ENCODE peak calls at places on chromosomes 13 and 19, in six cellular contexts. F is lower leg skin, C is prostate gland, W is fibroblast of pulmonary artery, R is hepatocyte, N is astrocyte of the spinal cord. T is an unnamed sample.
A peak's percentile ranks its signal among the peaks of the same experiment; 100 is the strongest.

GRCh38 chr13:112793545-112794445 is 104.0 kb downstream of the ATP11A start:
- DNase-seq in F (peak; percentile 60), C (no peak), W (no peak), R (no peak), N (no peak), T (no peak)

GRCh38 chr19:42323852-42324654 is 1.4 kb upstream of the MEGF8 start:
- DNase-seq in F (no peak), C (no peak), W (no peak), R (no peak), N (no peak), T (no peak)

GRCh38 chr19:37983916-37984315 is 76.9 kb downstream of the SIPA1L3 start:
- DNase-seq in F (no peak), C (no peak), W (no peak), R (no peak), N (no peak), T (no peak)

GRCh38 chr13:26600345-26600761 is 42.9 kb downstream of the WASF3 start:
- DNase-seq in F (no peak), C (no peak), W (no peak), R (no peak), N (no peak), T (peak; percentile 17)

GRCh38 chr13:28707629-28708427 is 10.9 kb downstream of the SLC46A3 start:
- DNase-seq in F (no peak), C (no peak), W (peak; percentile 82), R (peak; percentile 27), N (peak; percentile 81), T (peak; percentile 88)

GRCh38 chr19:2523630-2524311 is 47.8 kb downstream of the GADD45B start:
- DNase-seq in F (no peak), C (no peak), W (peak; percentile 57), R (no peak), N (peak; percentile 92), T (peak; percentile 68)

GRCh38 chr13:47945738-47946137 is 55.3 kb downstream of the SUCLA2 start:
- DNase-seq in F (no peak), C (no peak), W (peak; percentile 73), R (peak; percentile 26), N (peak; percentile 35), T (peak; percentile 92)

GRCh38 chr13:73273737-73274136 is 214.9 kb downstream of the KLF5 start:
- DNase-seq in F (no peak), C (no peak), W (peak; percentile 71), R (no peak), N (peak; percentile 76), T (peak; percentile 92)

GRCh38 chr19:45283443-45284033 is 32.5 kb downstream of the MARK4 start:
- DNase-seq in F (no peak), C (no peak), W (no peak), R (no peak), N (no peak), T (no peak)

GRCh38 chr13:35940734-35941133 is 190.4 kb downstream of the DCLK1 start:
- DNase-seq in F (no peak), C (no peak), W (no peak), R (no peak), N (no peak), T (no peak)

GRCh38 chr19:37953576-37954303 is 46.7 kb downstream of the SIPA1L3 start:
- DNase-seq in F (peak; percentile 32), C (no peak), W (no peak), R (no peak), N (peak; percentile 53), T (peak; percentile 32)

GRCh38 chr13:50379584-50379983 is 364.3 kb downstream of the KCNRG start:
- DNase-seq in F (no peak), C (no peak), W (no peak), R (no peak), N (no peak), T (no peak)

GRCh38 chr19:42069619-42070293 is at the start of gene GRIK5:
- DNase-seq in F (no peak), C (no peak), W (no peak), R (peak; percentile 35), N (no peak), T (no peak)

GRCh38 chr19:1251503-1252220 is 3.3 kb downstream of the MIDN start:
- DNase-seq in F (peak; percentile 95), C (peak; percentile 42), W (no peak), R (peak; percentile 72), N (peak; percentile 39), T (peak; percentile 50)

GRCh38 chr19:35120492-35120891 is 4.9 kb downstream of the FXYD3 start:
- DNase-seq in F (no peak), C (no peak), W (peak; percentile 23), R (no peak), N (peak; percentile 59), T (peak; percentile 58)

GRCh38 chr13:55440465-55441085 is 1700.1 kb upstream of the PRR20A start:
- DNase-seq in F (no peak), C (no peak), W (no peak), R (no peak), N (no peak), T (no peak)

GRCh38 chr13:74203576-74203975 is 69.4 kb upstream of the KLF12 start:
- DNase-seq in F (no peak), C (no peak), W (no peak), R (no peak), N (peak; percentile 37), T (peak; percentile 34)

GRCh38 chr19:5035817-5036732 is 67.2 kb downstream of the KDM4B start:
- DNase-seq in F (no peak), C (no peak), W (no peak), R (no peak), N (no peak), T (no peak)

GRCh38 chr19:317710-318508 is 26.7 kb downstream of the MIER2 start:
- DNase-seq in F (peak; percentile 26), C (no peak), W (no peak), R (no peak), N (no peak), T (no peak)

DNA sequence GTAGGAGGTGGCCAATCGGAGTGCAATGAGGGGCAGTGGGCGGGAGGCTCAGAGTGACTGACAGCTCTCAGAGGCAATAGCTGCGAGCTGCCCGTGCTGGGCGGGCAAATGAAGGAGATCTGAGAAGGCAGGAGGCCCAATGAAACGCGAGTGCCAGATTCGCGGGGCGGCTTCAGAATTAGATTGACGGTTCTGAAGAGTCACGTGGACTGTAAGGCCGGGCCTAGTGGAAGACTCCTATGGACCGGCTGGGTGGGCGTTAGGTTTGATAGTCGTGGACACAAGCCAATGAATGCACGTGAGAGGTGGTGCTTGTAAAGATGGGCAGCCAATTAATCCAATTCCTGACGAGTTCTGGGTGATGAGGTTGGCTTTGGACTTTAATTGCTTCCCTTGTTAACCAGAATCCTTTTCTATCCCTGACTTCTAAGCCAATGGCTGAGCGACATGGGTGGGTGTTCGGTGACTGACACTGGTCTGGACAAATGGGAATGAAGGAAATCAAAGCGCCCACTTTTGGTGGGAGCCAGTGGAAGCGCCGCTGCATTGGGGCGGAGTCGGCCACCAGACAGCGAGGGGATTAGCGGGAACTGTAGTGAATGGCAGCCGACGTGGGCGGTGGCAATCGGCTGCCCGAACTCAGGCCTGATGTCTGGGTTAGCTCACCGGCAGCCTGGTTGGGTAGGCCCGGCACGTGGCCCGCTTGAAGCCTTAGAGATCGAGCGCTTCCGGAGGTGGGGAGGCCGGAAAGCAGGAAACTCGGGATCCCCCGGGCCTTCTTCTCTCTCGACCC is 524 bp upstream of the KHSRP start:
- DNase-seq in F (peak; percentile 100), C (peak; percentile 100), W (peak; percentile 100), R (peak; percentile 100), N (peak; percentile 100), T (peak; percentile 100)
- H3K4me3 ChIP-seq in F (no peak overlapping the region), C (no peak overlapping the region), W (no peak overlapping the region), R (no peak overlapping the region), N (peak overlapping the region; percentile 6), T (peak overlapping the region; percentile 11)

GRCh38 chr19:40528533-40529092 is 48.1 kb upstream of the SHKBP1 start:
- DNase-seq in F (no peak), C (no peak), W (no peak), R (no peak), N (no peak), T (no peak)

GRCh38 chr19:40528078-40528477 is 48.6 kb upstream of the SHKBP1 start:
- DNase-seq in F (no peak), C (no peak), W (no peak), R (no peak), N (no peak), T (no peak)

GRCh38 chr19:40529093-40529954 is 47.3 kb upstream of the SHKBP1 start:
- DNase-seq in F (peak; percentile 97), C (peak; percentile 82), W (peak; percentile 79), R (peak; percentile 90), N (peak; percentile 81), T (peak; percentile 76)

GRCh38 chr19:40533508-40533907 is 43.2 kb upstream of the SHKBP1 start:
- DNase-seq in F (no peak), C (no peak), W (no peak), R (no peak), N (no peak), T (peak; percentile 9)

GRCh38 chr19:40530091-40530901 is 46.4 kb upstream of the SHKBP1 start:
- DNase-seq in F (no peak), C (no peak), W (no peak), R (peak; percentile 66), N (no peak), T (no peak)
- H3K4me3 ChIP-seq in F (no peak overlapping the region), C (peak overlapping the region; percentile 30), W (no peak overlapping the region), R (no peak overlapping the region), N (no peak overlapping the region), T (no peak overlapping the region)

GRCh38 chr13:98571955-98572662 is 4.8 kb downstream of the STK24 start:
- DNase-seq in F (no peak), C (no peak), W (no peak), R (peak; percentile 42), N (peak; percentile 78), T (peak; percentile 37)
- H3K4me3 ChIP-seq in F (no peak overlapping the region), C (no peak overlapping the region), W (no peak overlapping the region), R (no peak overlapping the region), N (no peak overlapping the region), T (no peak overlapping the region)

GRCh38 chr19:17796013-17796837 is 1.3 kb downstream of the B3GNT3 start:
- DNase-seq in F (no peak), C (no peak), W (no peak), R (peak; percentile 78), N (no peak), T (no peak)

GRCh38 chr19:17794412-17794730 is 567 bp upstream of the B3GNT3 start:
- DNase-seq in F (no peak), C (no peak), W (no peak), R (no peak), N (no peak), T (no peak)

GRCh38 chr19:17795495-17795856 is 538 bp downstream of the B3GNT3 start:
- DNase-seq in F (no peak), C (no peak), W (no peak), R (no peak), N (no peak), T (no peak)

GRCh38 chr19:17796838-17797168 is 1.9 kb downstream of the B3GNT3 start:
- DNase-seq in F (no peak), C (no peak), W (no peak), R (no peak), N (no peak), T (no peak)

DNA sequence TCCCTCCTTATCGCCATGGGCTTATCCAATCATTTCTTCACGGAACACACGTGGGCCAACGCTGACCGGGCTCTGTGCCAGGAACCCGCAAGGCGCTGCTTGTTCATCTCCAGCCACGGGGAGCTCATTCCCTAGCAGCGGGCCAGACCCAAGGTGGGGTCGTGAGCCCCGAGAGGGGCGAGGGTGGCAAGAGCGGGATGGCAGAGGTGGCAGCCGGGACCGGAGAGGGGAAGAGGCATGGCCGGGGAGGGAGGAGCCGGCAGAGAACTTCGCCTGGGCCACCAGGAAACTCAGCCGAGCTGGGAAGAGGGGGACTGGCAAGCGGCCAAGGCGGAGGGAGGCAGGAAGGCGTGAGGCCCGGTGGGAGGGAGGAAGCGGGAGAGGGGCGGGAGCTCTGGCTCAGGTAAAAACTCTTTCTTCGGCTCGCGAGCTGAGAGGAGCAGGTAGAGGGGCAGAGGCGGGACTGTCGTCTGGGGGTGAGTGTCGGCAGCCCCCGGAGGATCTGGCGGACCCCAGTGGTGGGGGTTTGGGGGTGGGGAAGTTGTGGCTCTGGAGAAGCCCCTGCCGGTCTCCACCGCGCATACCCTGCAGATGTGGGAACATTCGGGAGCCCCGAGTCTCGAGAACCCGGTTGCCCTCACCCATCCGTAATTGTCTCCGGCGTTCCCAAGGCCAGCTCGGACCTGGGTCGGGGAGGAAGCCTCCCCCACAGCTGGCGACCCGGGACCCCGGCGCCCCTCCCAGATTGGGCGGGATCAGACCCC is at the start of gene B3GNT3:
- DNase-seq in F (peak; percentile 87), C (peak; percentile 30), W (peak; percentile 39), R (peak; percentile 92), N (no peak), T (peak; percentile 9)
- H3K4me3 ChIP-seq in F (no peak within 1 kb of the TSS), C (no peak within 1 kb of the TSS), W (no peak within 1 kb of the TSS), R (peak within 1 kb of the TSS; percentile 27), N (no peak within 1 kb of the TSS), T (no peak within 1 kb of the TSS)